ENCODE peak calls at places on chromosomes 3 and 15, in four cellular contexts. One of them, this sample, is unnamed.

GRCh38 chr15:57319919-57320542 is 56.3 kb upstream of the CGNL1 start:
- DNase-seq in NCI-H510A: no peak
- DNase-seq in fibroblast of pulmonary artery: no peak
- DNase-seq in NCI-H460: no peak
- DNase-seq in this sample: no peak

GRCh38 chr3:66133050-66133757 is 87.6 kb upstream of the SLC25A26 start:
- DNase-seq in NCI-H510A: no peak
- DNase-seq in fibroblast of pulmonary artery: peak; percentile 43
- DNase-seq in NCI-H460: no peak
- DNase-seq in this sample: no peak

GRCh38 chr3:43794776-43795175 is 104.0 kb downstream of the ABHD5 start:
- DNase-seq in NCI-H510A: no peak
- DNase-seq in fibroblast of pulmonary artery: no peak
- DNase-seq in NCI-H460: no peak
- DNase-seq in this sample: no peak

GRCh38 chr15:64344651-64345262 is 11.2 kb downstream of the CSNK1G1 start:
- DNase-seq in NCI-H510A: no peak
- DNase-seq in fibroblast of pulmonary artery: no peak
- DNase-seq in NCI-H460: no peak
- DNase-seq in this sample: no peak

GRCh38 chr3:16474920-16475319 is 38.6 kb downstream of the RFTN1 start:
- DNase-seq in NCI-H510A: no peak
- DNase-seq in fibroblast of pulmonary artery: peak; percentile 50
- DNase-seq in NCI-H460: no peak
- DNase-seq in this sample: no peak

GRCh38 chr3:139062915-139063314 is 18.2 kb upstream of the PRR23C start:
- DNase-seq in NCI-H510A: no peak
- DNase-seq in fibroblast of pulmonary artery: no peak
- DNase-seq in NCI-H460: no peak
- DNase-seq in this sample: no peak

GRCh38 chr15:99953886-99954285 is 220.6 kb upstream of the LYSMD4 start:
- DNase-seq in NCI-H510A: no peak
- DNase-seq in fibroblast of pulmonary artery: no peak
- DNase-seq in NCI-H460: no peak
- DNase-seq in this sample: no peak

GRCh38 chr3:32184187-32184730 is 54.2 kb upstream of the CMTM8 start:
- DNase-seq in NCI-H510A: no peak
- DNase-seq in fibroblast of pulmonary artery: no peak
- DNase-seq in NCI-H460: no peak
- DNase-seq in this sample: no peak

GRCh38 chr15:67824157-67824899 is 981 bp upstream of the SKOR1 start:
- DNase-seq in NCI-H510A: no peak
- DNase-seq in fibroblast of pulmonary artery: no peak
- DNase-seq in NCI-H460: no peak
- DNase-seq in this sample: no peak

GRCh38 chr3:40550168-40550567 is 25.4 kb downstream of the ZNF621 start:
- DNase-seq in NCI-H510A: no peak
- DNase-seq in fibroblast of pulmonary artery: peak; percentile 15
- DNase-seq in NCI-H460: no peak
- DNase-seq in this sample: no peak

GRCh38 chr3:39378092-39378491 is 5.1 kb upstream of the SLC25A38 start:
- DNase-seq in NCI-H510A: no peak
- DNase-seq in fibroblast of pulmonary artery: peak; percentile 41
- DNase-seq in NCI-H460: peak; percentile 26
- DNase-seq in this sample: no peak

GRCh38 chr3:160052385-160053047 is 63.9 kb downstream of the IL12A start:
- DNase-seq in NCI-H510A: no peak
- DNase-seq in fibroblast of pulmonary artery: peak; percentile 42
- DNase-seq in NCI-H460: no peak
- DNase-seq in this sample: no peak

GRCh38 chr3:144259267-144259666 is 287.6 kb downstream of the DIPK2A start:
- DNase-seq in NCI-H510A: peak; percentile 47
- DNase-seq in fibroblast of pulmonary artery: no peak
- DNase-seq in NCI-H460: no peak
- DNase-seq in this sample: no peak

GRCh38 chr3:196991581-196992460 is 23.2 kb upstream of the PIGZ start:
- DNase-seq in NCI-H510A: no peak
- DNase-seq in fibroblast of pulmonary artery: no peak
- DNase-seq in NCI-H460: no peak
- DNase-seq in this sample: no peak

GRCh38 chr3:120350431-120350941 is 1.3 kb upstream of the LRRC58 start:
- DNase-seq in NCI-H510A: no peak
- DNase-seq in fibroblast of pulmonary artery: peak; percentile 82
- DNase-seq in NCI-H460: peak; percentile 25
- DNase-seq in this sample: no peak

GRCh38 chr3:47865192-47865591 is 62.3 kb downstream of the DHX30 start:
- DNase-seq in NCI-H510A: no peak
- DNase-seq in fibroblast of pulmonary artery: peak; percentile 27
- DNase-seq in NCI-H460: no peak
- DNase-seq in this sample: no peak

GRCh38 chr15:60390931-60391501 is 6.8 kb downstream of the ANXA2 start:
- DNase-seq in NCI-H510A: no peak
- DNase-seq in fibroblast of pulmonary artery: peak; percentile 84
- DNase-seq in NCI-H460: peak; percentile 96
- DNase-seq in this sample: no peak

GRCh38 chr3:170746175-170746942 is 123.6 kb downstream of the RPL22L1 start:
- DNase-seq in NCI-H510A: no peak
- DNase-seq in fibroblast of pulmonary artery: no peak
- DNase-seq in NCI-H460: no peak
- DNase-seq in this sample: no peak

GRCh38 chr15:61917457-61917856 is 142.8 kb downstream of the VPS13C start:
- DNase-seq in NCI-H510A: no peak
- DNase-seq in fibroblast of pulmonary artery: no peak
- DNase-seq in NCI-H460: no peak
- DNase-seq in this sample: no peak

GRCh38 chr15:93483923-93484322 is 394.9 kb upstream of the RGMA start:
- DNase-seq in NCI-H510A: no peak
- DNase-seq in fibroblast of pulmonary artery: no peak
- DNase-seq in NCI-H460: no peak
- DNase-seq in this sample: no peak

GRCh38 chr3:188926741-188927650 is 244.8 kb upstream of the TPRG1 start:
- DNase-seq in NCI-H510A: no peak
- DNase-seq in fibroblast of pulmonary artery: no peak
- DNase-seq in NCI-H460: no peak
- DNase-seq in this sample: no peak

GRCh38 chr3:62211675-62212429 is 161.5 kb downstream of the FEZF2 start:
- DNase-seq in NCI-H510A: no peak
- DNase-seq in fibroblast of pulmonary artery: no peak
- DNase-seq in NCI-H460: no peak
- DNase-seq in this sample: no peak

GRCh38 chr15:53209396-53210042 is 419.4 kb upstream of the ONECUT1 start:
- DNase-seq in NCI-H510A: no peak
- DNase-seq in fibroblast of pulmonary artery: no peak
- DNase-seq in NCI-H460: no peak
- DNase-seq in this sample: no peak

GRCh38 chr3:14301558-14301957 is 100.8 kb upstream of the SLC6A6 start:
- DNase-seq in NCI-H510A: no peak
- DNase-seq in fibroblast of pulmonary artery: peak; percentile 16
- DNase-seq in NCI-H460: no peak
- DNase-seq in this sample: no peak

GRCh38 chr3:49700453-49701128 is 11.2 kb downstream of the RNF123 start:
- DNase-seq in NCI-H510A: no peak
- DNase-seq in fibroblast of pulmonary artery: no peak
- DNase-seq in NCI-H460: no peak
- DNase-seq in this sample: no peak

GRCh38 chr15:93415576-93415975 is 326.6 kb upstream of the RGMA start:
- DNase-seq in NCI-H510A: no peak
- DNase-seq in fibroblast of pulmonary artery: no peak
- DNase-seq in NCI-H460: no peak
- DNase-seq in this sample: no peak

GRCh38 chr15:40098489-40099261 is 10.0 kb downstream of the BMF start:
- DNase-seq in NCI-H510A: peak; percentile 84
- DNase-seq in fibroblast of pulmonary artery: peak; percentile 92
- DNase-seq in NCI-H460: peak; percentile 60
- DNase-seq in this sample: peak; percentile 25

GRCh38 chr3:48897401-48898376 is 993 bp downstream of the SLC25A20 start:
- DNase-seq in NCI-H510A: no peak
- DNase-seq in fibroblast of pulmonary artery: no peak
- DNase-seq in NCI-H460: no peak
- DNase-seq in this sample: no peak

GRCh38 chr3:101639280-101639963 is 37.5 kb downstream of the ZBTB11 start:
- DNase-seq in NCI-H510A: no peak
- DNase-seq in fibroblast of pulmonary artery: no peak
- DNase-seq in NCI-H460: no peak
- DNase-seq in this sample: no peak

GRCh38 chr15:40470423-40471104 is at the start of gene CHST14:
- DNase-seq in NCI-H510A: no peak
- DNase-seq in fibroblast of pulmonary artery: peak; percentile 50
- DNase-seq in NCI-H460: no peak
- DNase-seq in this sample: no peak

GRCh38 chr3:135170732-135171131 is 375.7 kb downstream of the EPHB1 start:
- DNase-seq in NCI-H510A: no peak
- DNase-seq in fibroblast of pulmonary artery: no peak
- DNase-seq in NCI-H460: no peak
- DNase-seq in this sample: no peak

GRCh38 chr3:172536993-172537419 is 13.8 kb upstream of the TNFSF10 start:
- DNase-seq in NCI-H510A: no peak
- DNase-seq in fibroblast of pulmonary artery: no peak
- DNase-seq in NCI-H460: no peak
- DNase-seq in this sample: no peak

GRCh38 chr3:149494022-149494758 is 19.7 kb downstream of the TM4SF4 start:
- DNase-seq in NCI-H510A: peak; percentile 9
- DNase-seq in fibroblast of pulmonary artery: peak; percentile 89
- DNase-seq in NCI-H460: peak; percentile 61
- DNase-seq in this sample: peak; percentile 24

GRCh38 chr15:68310811-68311463 is 33.4 kb downstream of the FEM1B start:
- DNase-seq in NCI-H510A: no peak
- DNase-seq in fibroblast of pulmonary artery: no peak
- DNase-seq in NCI-H460: no peak
- DNase-seq in this sample: no peak

GRCh38 chr3:54085936-54086335 is 36.4 kb upstream of the CACNA2D3 start:
- DNase-seq in NCI-H510A: no peak
- DNase-seq in fibroblast of pulmonary artery: no peak
- DNase-seq in NCI-H460: no peak
- DNase-seq in this sample: no peak

GRCh38 chr15:29312387-29312786 is 42.8 kb upstream of the NSMCE3 start:
- DNase-seq in NCI-H510A: no peak
- DNase-seq in fibroblast of pulmonary artery: peak; percentile 76
- DNase-seq in NCI-H460: no peak
- DNase-seq in this sample: no peak

This sample was measured in NCI-H2107.